ENCODE peak calls at places on chromosomes 2 and 18, in four cellular contexts. T, R, X and S are unnamed samples.

GRCh38 chr2:63926800-63927199 is 85.1 kb downstream of the UGP2 start:
- DNase-seq in T (no peak), R (no peak), X (no peak), S (no peak)

GRCh38 chr2:137676348-137676747 is 287.9 kb upstream of the HNMT start:
- DNase-seq in T (no peak), R (no peak), X (no peak), S (no peak)

GRCh38 chr18:13630869-13631268 is 95.5 kb downstream of the FAM210A start:
- DNase-seq in T (no peak), R (no peak), X (no peak), S (no peak)

GRCh38 chr2:37026050-37026449 is 58.1 kb downstream of the HEATR5B start:
- DNase-seq in T (no peak), R (no peak), X (no peak), S (no peak)

GRCh38 chr2:106020032-106020431 is 174.1 kb downstream of the UXS1 start:
- DNase-seq in T (peak; percentile 7), R (peak; percentile 31), X (no peak), S (no peak)

GRCh38 chr2:64317712-64318475 is 136.1 kb upstream of the LGALSL start:
- DNase-seq in T (no peak), R (no peak), X (no peak), S (no peak)

GRCh38 chr2:65465124-65465523 is 32.7 kb upstream of the SPRED2 start:
- DNase-seq in T (no peak), R (peak; percentile 21), X (no peak), S (no peak)

GRCh38 chr2:86274918-86275275 is 62.5 kb downstream of the REEP1 start:
- DNase-seq in T (peak; percentile 94), R (peak; percentile 21), X (no peak), S (peak; percentile 15)

GRCh38 chr2:207188601-207189000 is 22.9 kb upstream of the KLF7 start:
- DNase-seq in T (no peak), R (peak; percentile 70), X (no peak), S (no peak)

GRCh38 chr2:208820289-208820688 is 413.7 kb downstream of the PTH2R start:
- DNase-seq in T (no peak), R (no peak), X (no peak), S (no peak)

GRCh38 chr18:13481820-13482640 is 244.3 kb downstream of the FAM210A start:
- DNase-seq in T (no peak), R (no peak), X (no peak), S (no peak)

GRCh38 chr2:45681675-45682074 is 30.2 kb downstream of the PRKCE start:
- DNase-seq in T (no peak), R (peak; percentile 81), X (no peak), S (peak; percentile 60)

GRCh38 chr2:235146871-235147565 is 195.2 kb downstream of the SH3BP4 start:
- DNase-seq in T (no peak), R (no peak), X (no peak), S (no peak)

GRCh38 chr2:72744049-72744448 is 81.8 kb downstream of the EXOC6B start:
- DNase-seq in T (no peak), R (peak; percentile 77), X (no peak), S (no peak)

GRCh38 chr2:136407113-136407951 is 289.4 kb upstream of the CXCR4 start:
- DNase-seq in T (no peak), R (no peak), X (no peak), S (no peak)

GRCh38 chr2:95026471-95027368 is 1.2 kb downstream of the MAL start:
- DNase-seq in T (peak; percentile 16), R (no peak), X (peak; percentile 45), S (no peak)

GRCh38 chr2:113117594-113118262 is 9.7 kb upstream of the IL1RN start:
- DNase-seq in T (peak; percentile 30), R (peak; percentile 100), X (peak; percentile 89), S (peak; percentile 90)

DNA sequence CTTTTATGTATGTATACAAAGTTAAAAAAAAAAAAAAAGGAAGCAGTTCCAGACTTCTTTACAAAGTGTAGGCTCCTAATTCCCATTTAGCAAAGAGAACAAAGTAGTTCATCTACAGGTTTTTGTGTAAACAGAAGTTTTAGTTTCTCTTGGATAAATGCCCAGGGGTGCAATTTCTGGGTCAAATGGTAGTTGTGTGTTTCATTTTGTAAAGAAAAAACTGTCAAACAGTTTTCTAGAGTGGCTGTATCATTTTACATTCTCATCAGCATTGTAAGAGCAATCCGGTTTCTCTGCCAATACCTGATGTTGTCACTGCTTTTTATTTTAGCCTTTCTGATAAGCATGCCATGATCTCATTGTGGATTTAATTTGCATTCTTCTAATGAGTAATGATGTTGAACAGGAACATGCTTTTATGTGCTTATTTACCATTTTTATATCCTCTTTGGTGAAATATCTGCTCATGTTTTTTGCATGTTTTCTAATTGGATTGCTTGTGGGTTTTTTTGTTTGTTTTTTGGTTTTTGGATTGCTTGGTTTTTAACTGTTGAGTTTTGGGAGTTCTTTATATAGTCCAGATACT is 16.6 kb upstream of the PSME4 start:
- DNase-seq in T (no peak), R (peak; percentile 74), X (no peak), S (no peak)
- H3K4me3 ChIP-seq in T (no peak overlapping the region), R (no peak overlapping the region), X (no peak overlapping the region), S (no peak overlapping the region)

GRCh38 chr2:240963376-240964220 is 34.8 kb upstream of the SNED1 start:
- DNase-seq in T (no peak), R (no peak), X (peak; percentile 74), S (no peak)

GRCh38 chr2:240964221-240964853 is 34.1 kb upstream of the SNED1 start:
- DNase-seq in T (no peak), R (no peak), X (peak; percentile 80), S (no peak)

GRCh38 chr2:240961878-240962277 is 36.5 kb upstream of the SNED1 start:
- DNase-seq in T (no peak), R (no peak), X (peak; percentile 66), S (no peak)

GRCh38 chr2:240962371-240963064 is 35.9 kb upstream of the SNED1 start:
- DNase-seq in T (peak; percentile 35), R (no peak), X (peak; percentile 95), S (no peak)

DNA sequence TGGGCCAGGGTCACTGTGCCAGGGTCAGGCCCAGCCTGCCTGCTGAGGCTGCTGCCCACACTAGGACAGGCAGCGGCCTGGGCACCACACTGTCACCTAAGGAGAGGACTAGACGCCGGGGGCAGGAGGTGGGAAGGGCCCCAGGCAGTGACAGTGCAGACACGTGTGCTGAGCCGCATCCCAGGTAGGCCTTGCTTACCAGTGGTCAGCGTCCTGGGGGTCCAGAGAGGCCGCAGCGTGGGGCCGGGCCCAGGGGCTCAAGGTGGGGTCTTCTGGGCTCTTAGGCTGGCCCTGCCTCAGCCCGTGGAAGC is 35.4 kb upstream of the SNED1 start:
- DNase-seq in T (no peak), R (no peak), X (peak; percentile 82), S (no peak)
- H3K4me3 ChIP-seq in T (no peak overlapping the region), R (no peak overlapping the region), X (no peak overlapping the region), S (no peak overlapping the region)

GRCh38 chr2:224689539-224689938 is 26.6 kb downstream of the CCDC195 start:
- DNase-seq in T (no peak), R (no peak), X (no peak), S (no peak)

GRCh38 chr2:224687156-224687555 is 29.0 kb downstream of the CCDC195 start:
- DNase-seq in T (no peak), R (no peak), X (no peak), S (no peak)

GRCh38 chr2:224688996-224689395 is 27.2 kb downstream of the CCDC195 start:
- DNase-seq in T (no peak), R (no peak), X (no peak), S (no peak)

GRCh38 chr2:224682121-224682520 is 34.0 kb downstream of the CCDC195 start:
- DNase-seq in T (no peak), R (no peak), X (no peak), S (no peak)

DNA sequence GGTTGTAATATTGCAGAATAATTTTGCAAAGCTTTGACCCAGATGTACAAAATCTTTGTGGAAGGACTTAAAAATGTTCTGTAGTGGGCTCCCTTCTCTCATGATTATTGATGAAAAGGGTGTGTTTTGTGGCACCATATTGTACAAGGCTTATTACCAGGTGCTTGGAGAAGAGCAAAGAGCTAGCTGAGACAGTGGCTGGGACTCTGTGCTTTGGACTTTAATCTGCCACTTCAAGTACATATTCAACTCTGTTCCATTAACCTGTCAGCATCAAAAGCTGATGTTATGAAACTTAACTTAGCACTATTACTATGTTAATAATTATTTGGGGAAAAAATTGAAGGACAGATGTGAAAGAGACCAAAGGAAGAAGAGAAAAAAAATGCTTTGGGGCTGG is 31.0 kb downstream of the CCDC195 start:
- DNase-seq in T (no peak), R (no peak), X (no peak), S (no peak)
- H3K4me3 ChIP-seq in T (no peak overlapping the region), R (no peak overlapping the region), X (no peak overlapping the region), S (no peak overlapping the region)

GRCh38 chr2:70132244-70133126 is 45.2 kb downstream of the PCBP1 start:
- DNase-seq in T (peak; percentile 64), R (peak; percentile 72), X (no peak), S (peak; percentile 70)
- H3K4me3 ChIP-seq in T (no peak overlapping the region), R (peak overlapping the region; percentile 38), X (peak overlapping the region; percentile 36), S (peak overlapping the region; percentile 12)

DNA sequence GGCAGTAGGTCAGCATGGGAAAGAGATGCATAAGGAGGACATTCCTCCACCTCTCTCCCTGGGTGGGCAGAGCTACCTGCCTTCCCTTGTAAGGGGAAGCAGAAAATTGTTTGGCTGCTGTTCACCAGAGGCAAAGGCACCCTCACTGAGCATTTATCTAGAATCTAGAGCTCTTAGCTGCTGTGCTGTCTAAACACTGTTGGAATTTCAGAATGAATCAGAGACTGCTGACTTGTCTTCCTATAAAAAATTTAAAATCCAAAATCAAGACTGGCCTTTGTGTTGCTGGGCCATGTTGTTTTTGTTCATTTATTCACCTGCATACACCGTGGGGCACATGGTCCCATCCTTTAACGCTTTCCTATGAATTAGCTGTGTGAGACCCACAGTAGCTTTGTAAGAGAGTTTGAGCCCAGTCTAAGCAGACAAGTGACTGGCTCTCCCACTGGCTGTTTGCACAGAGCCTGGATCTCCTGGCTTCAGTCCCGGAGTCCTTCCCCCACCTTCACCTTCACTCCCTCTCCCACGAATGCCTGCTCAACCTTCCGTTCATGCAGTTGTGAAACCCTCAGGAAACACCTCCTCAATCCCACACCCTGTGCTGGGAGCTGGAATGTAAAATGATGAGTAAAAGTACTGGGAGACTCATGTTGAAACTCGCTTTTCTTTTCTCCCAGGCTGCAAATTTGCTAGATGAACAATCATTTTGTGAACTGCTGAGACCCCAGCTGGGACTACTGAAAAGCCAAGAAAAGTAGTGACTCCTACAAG is 76.2 kb downstream of the FAM168B start:
- DNase-seq in T (peak; percentile 73), R (peak; percentile 47), X (no peak), S (peak; percentile 11)
- H3K4me3 ChIP-seq in T (no peak overlapping the region), R (no peak overlapping the region), X (no peak overlapping the region), S (no peak overlapping the region)

GRCh38 chr2:53964237-53964952 is 6.4 kb downstream of the PSME4 start:
- DNase-seq in T (no peak), R (no peak), X (no peak), S (no peak)

GRCh38 chr2:53952519-53952918 is 18.3 kb downstream of the PSME4 start:
- DNase-seq in T (no peak), R (no peak), X (no peak), S (no peak)

GRCh38 chr2:53960476-53960875 is 10.3 kb downstream of the PSME4 start:
- DNase-seq in T (no peak), R (no peak), X (no peak), S (no peak)

GRCh38 chr2:53958443-53958842 is 12.3 kb downstream of the PSME4 start:
- DNase-seq in T (no peak), R (no peak), X (no peak), S (no peak)
- H3K4me3 ChIP-seq in T (no peak overlapping the region), R (no peak overlapping the region), X (no peak overlapping the region), S (no peak overlapping the region)

DNA sequence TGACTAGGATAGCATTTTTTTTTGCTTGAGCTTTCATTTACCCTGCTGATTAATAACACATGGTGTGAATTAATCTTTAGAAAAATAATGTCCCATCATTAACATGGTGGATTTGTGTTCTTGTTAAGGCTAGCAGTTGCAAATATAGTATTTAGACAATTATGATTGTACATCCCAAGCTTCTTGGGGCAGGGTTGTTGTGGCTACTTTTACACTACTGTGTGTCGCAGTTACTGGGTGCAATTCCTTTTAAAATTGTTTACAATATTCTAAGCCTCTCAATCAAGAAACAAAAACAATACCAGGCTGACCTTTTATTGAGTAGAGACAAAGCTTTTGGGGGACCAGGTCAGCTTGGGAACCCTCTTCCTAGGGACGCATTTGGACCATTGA is 2.5 kb downstream of the FMNL2 start:
- DNase-seq in T (no peak), R (no peak), X (no peak), S (no peak)
- H3K4me3 ChIP-seq in T (no peak overlapping the region), R (peak overlapping the region; percentile 94), X (peak overlapping the region; percentile 77), S (peak overlapping the region; percentile 95)